ENCODE peak calls at places on chromosomes 13 and 19, in eight cellular contexts. One of them, this sample, is unnamed.

GRCh38 chr13:22061806-22062391 is 391.0 kb downstream of the FGF9 start:
- DNase-seq in activated naive CD8-positive, alpha-beta T cell treated with anti-CD3 and anti-CD28 coated beads for 36 hours: no peak
- DNase-seq in NCI-H1105: no peak
- DNase-seq in posterior cingulate gyrus: no peak
- DNase-seq in PC-3: no peak
- DNase-seq in activated CD4-positive, alpha-beta T cell treated with anti-CD3 and anti-CD28 coated beads, Interleukin-2, amount 50 U/mL, for 24 hours: no peak
- DNase-seq in DMS79 treated with DMSO at 0.1 percent for 48 hours: no peak
- DNase-seq in NCI-H2029: no peak
- DNase-seq in this sample: no peak

GRCh38 chr13:42216422-42216735 is 55.6 kb upstream of the AKAP11 start:
- DNase-seq in NCI-H1105: no peak
- DNase-seq in NCI-H2029: no peak
- DNase-seq in DMS79 treated with DMSO at 0.1 percent for 48 hours: no peak
- DNase-seq in PC-3: no peak
- DNase-seq in activated CD4-positive, alpha-beta T cell treated with anti-CD3 and anti-CD28 coated beads, Interleukin-2, amount 50 U/mL, for 24 hours: no peak
- DNase-seq in activated naive CD8-positive, alpha-beta T cell treated with anti-CD3 and anti-CD28 coated beads for 36 hours: no peak
- DNase-seq in posterior cingulate gyrus: no peak
- DNase-seq in this sample: no peak

GRCh38 chr19:42148270-42148669 is 16.0 kb upstream of the POU2F2 start:
- DNase-seq in posterior cingulate gyrus: no peak
- DNase-seq in NCI-H1105: no peak
- DNase-seq in activated naive CD8-positive, alpha-beta T cell treated with anti-CD3 and anti-CD28 coated beads for 36 hours: no peak
- DNase-seq in NCI-H2029: no peak
- DNase-seq in activated CD4-positive, alpha-beta T cell treated with anti-CD3 and anti-CD28 coated beads, Interleukin-2, amount 50 U/mL, for 24 hours: no peak
- DNase-seq in PC-3: no peak
- DNase-seq in DMS79 treated with DMSO at 0.1 percent for 48 hours: no peak
- DNase-seq in this sample: no peak

GRCh38 chr13:47474326-47474725 is 526.7 kb downstream of the SUCLA2 start:
- DNase-seq in NCI-H1105: no peak
- DNase-seq in activated CD4-positive, alpha-beta T cell treated with anti-CD3 and anti-CD28 coated beads, Interleukin-2, amount 50 U/mL, for 24 hours: no peak
- DNase-seq in DMS79 treated with DMSO at 0.1 percent for 48 hours: no peak
- DNase-seq in activated naive CD8-positive, alpha-beta T cell treated with anti-CD3 and anti-CD28 coated beads for 36 hours: no peak
- DNase-seq in posterior cingulate gyrus: no peak
- DNase-seq in PC-3: no peak
- DNase-seq in NCI-H2029: no peak
- DNase-seq in this sample: no peak

GRCh38 chr19:4722671-4723464 is 774 bp downstream of the DPP9 start:
- DNase-seq in NCI-H2029: no peak
- DNase-seq in PC-3: peak; percentile 42
- DNase-seq in NCI-H1105: no peak
- DNase-seq in activated CD4-positive, alpha-beta T cell treated with anti-CD3 and anti-CD28 coated beads, Interleukin-2, amount 50 U/mL, for 24 hours: no peak
- DNase-seq in DMS79 treated with DMSO at 0.1 percent for 48 hours: no peak
- DNase-seq in activated naive CD8-positive, alpha-beta T cell treated with anti-CD3 and anti-CD28 coated beads for 36 hours: no peak
- DNase-seq in posterior cingulate gyrus: no peak
- DNase-seq in this sample: peak; percentile 4

GRCh38 chr13:48400090-48400694 is 12.7 kb downstream of the LPAR6 start:
- DNase-seq in NCI-H2029: no peak
- DNase-seq in activated naive CD8-positive, alpha-beta T cell treated with anti-CD3 and anti-CD28 coated beads for 36 hours: no peak
- DNase-seq in NCI-H1105: no peak
- DNase-seq in activated CD4-positive, alpha-beta T cell treated with anti-CD3 and anti-CD28 coated beads, Interleukin-2, amount 50 U/mL, for 24 hours: no peak
- DNase-seq in DMS79 treated with DMSO at 0.1 percent for 48 hours: no peak
- DNase-seq in posterior cingulate gyrus: no peak
- DNase-seq in PC-3: peak; percentile 26
- DNase-seq in this sample: no peak

GRCh38 chr19:48258350-48258749 is 2.6 kb upstream of the CARD8 start:
- DNase-seq in activated CD4-positive, alpha-beta T cell treated with anti-CD3 and anti-CD28 coated beads, Interleukin-2, amount 50 U/mL, for 24 hours: no peak
- DNase-seq in NCI-H1105: no peak
- DNase-seq in posterior cingulate gyrus: no peak
- DNase-seq in activated naive CD8-positive, alpha-beta T cell treated with anti-CD3 and anti-CD28 coated beads for 36 hours: no peak
- DNase-seq in NCI-H2029: no peak
- DNase-seq in DMS79 treated with DMSO at 0.1 percent for 48 hours: no peak
- DNase-seq in PC-3: no peak
- DNase-seq in this sample: no peak

GRCh38 chr19:35224681-35225604 is 3.6 kb downstream of the FAM187B start:
- DNase-seq in NCI-H1105: no peak
- DNase-seq in activated naive CD8-positive, alpha-beta T cell treated with anti-CD3 and anti-CD28 coated beads for 36 hours: no peak
- DNase-seq in NCI-H2029: no peak
- DNase-seq in posterior cingulate gyrus: no peak
- DNase-seq in DMS79 treated with DMSO at 0.1 percent for 48 hours: no peak
- DNase-seq in PC-3: no peak
- DNase-seq in activated CD4-positive, alpha-beta T cell treated with anti-CD3 and anti-CD28 coated beads, Interleukin-2, amount 50 U/mL, for 24 hours: no peak
- DNase-seq in this sample: no peak

GRCh38 chr19:13154911-13155471 is 4.8 kb downstream of the IER2 start:
- DNase-seq in PC-3: peak; percentile 91
- DNase-seq in DMS79 treated with DMSO at 0.1 percent for 48 hours: peak; percentile 87
- DNase-seq in NCI-H1105: peak; percentile 85
- DNase-seq in NCI-H2029: peak; percentile 74
- DNase-seq in activated naive CD8-positive, alpha-beta T cell treated with anti-CD3 and anti-CD28 coated beads for 36 hours: peak; percentile 83
- DNase-seq in posterior cingulate gyrus: no peak
- DNase-seq in activated CD4-positive, alpha-beta T cell treated with anti-CD3 and anti-CD28 coated beads, Interleukin-2, amount 50 U/mL, for 24 hours: peak; percentile 62
- DNase-seq in this sample: peak; percentile 60

GRCh38 chr19:46925548-46925950 is 64.8 kb downstream of the ARHGAP35 start:
- DNase-seq in NCI-H2029: no peak
- DNase-seq in PC-3: peak; percentile 85
- DNase-seq in activated CD4-positive, alpha-beta T cell treated with anti-CD3 and anti-CD28 coated beads, Interleukin-2, amount 50 U/mL, for 24 hours: no peak
- DNase-seq in DMS79 treated with DMSO at 0.1 percent for 48 hours: no peak
- DNase-seq in activated naive CD8-positive, alpha-beta T cell treated with anti-CD3 and anti-CD28 coated beads for 36 hours: no peak
- DNase-seq in posterior cingulate gyrus: no peak
- DNase-seq in NCI-H1105: no peak
- DNase-seq in this sample: no peak

GRCh38 chr13:35485451-35485850 is 9.0 kb upstream of the MAB21L1 start:
- DNase-seq in NCI-H2029: no peak
- DNase-seq in activated CD4-positive, alpha-beta T cell treated with anti-CD3 and anti-CD28 coated beads, Interleukin-2, amount 50 U/mL, for 24 hours: no peak
- DNase-seq in posterior cingulate gyrus: no peak
- DNase-seq in NCI-H1105: no peak
- DNase-seq in PC-3: no peak
- DNase-seq in DMS79 treated with DMSO at 0.1 percent for 48 hours: no peak
- DNase-seq in activated naive CD8-positive, alpha-beta T cell treated with anti-CD3 and anti-CD28 coated beads for 36 hours: no peak
- DNase-seq in this sample: peak; percentile 0

GRCh38 chr13:90014038-90014437 is 1333.4 kb upstream of the MIR17HG start:
- DNase-seq in DMS79 treated with DMSO at 0.1 percent for 48 hours: no peak
- DNase-seq in NCI-H2029: no peak
- DNase-seq in activated naive CD8-positive, alpha-beta T cell treated with anti-CD3 and anti-CD28 coated beads for 36 hours: no peak
- DNase-seq in NCI-H1105: no peak
- DNase-seq in posterior cingulate gyrus: no peak
- DNase-seq in PC-3: no peak
- DNase-seq in activated CD4-positive, alpha-beta T cell treated with anti-CD3 and anti-CD28 coated beads, Interleukin-2, amount 50 U/mL, for 24 hours: no peak
- DNase-seq in this sample: no peak

GRCh38 chr19:871446-872265 is 12.2 kb downstream of the CFD start:
- DNase-seq in NCI-H1105: no peak
- DNase-seq in PC-3: no peak
- DNase-seq in DMS79 treated with DMSO at 0.1 percent for 48 hours: no peak
- DNase-seq in activated naive CD8-positive, alpha-beta T cell treated with anti-CD3 and anti-CD28 coated beads for 36 hours: no peak
- DNase-seq in posterior cingulate gyrus: no peak
- DNase-seq in NCI-H2029: no peak
- DNase-seq in activated CD4-positive, alpha-beta T cell treated with anti-CD3 and anti-CD28 coated beads, Interleukin-2, amount 50 U/mL, for 24 hours: no peak
- DNase-seq in this sample: no peak

This sample was measured in NCI-H2107.